ENCODE peak calls at places on chromosome 10, in four cellular contexts. P, W, K and U are unnamed samples.

GRCh38 chr10:66564341-66564740 is 361.5 kb upstream of the LRRTM3 start:
- DNase-seq in P (no peak), K (no peak), W (no peak), U (no peak)

GRCh38 chr10:12388671-12389070 is 39.3 kb downstream of the CAMK1D start:
- DNase-seq in K (no peak), P (no peak), W (no peak), U (no peak)

GRCh38 chr10:102744374-102745051 is 765 bp downstream of the WBP1L start:
- DNase-seq in W (no peak), P (no peak), K (no peak), U (peak)

GRCh38 chr10:86287966-86288579 is 78.5 kb downstream of the GRID1 start:
- DNase-seq in W (no peak), K (no peak), P (no peak), U (no peak)

GRCh38 chr10:110643670-110644597 is at the start of gene RBM20:
- DNase-seq in P (no peak), W (no peak), K (peak), U (no peak)

GRCh38 chr10:119658274-119658673 is 7.1 kb downstream of the BAG3 start:
- DNase-seq in P (peak), W (no peak), K (peak), U (peak)

GRCh38 chr10:117989962-117990361 is 56.8 kb downstream of the RAB11FIP2 start:
- DNase-seq in W (no peak), K (no peak), P (no peak), U (no peak)

GRCh38 chr10:61465807-61466425 is 12.7 kb upstream of the TMEM26 start:
- DNase-seq in K (no peak), W (no peak), P (no peak), U (peak)

GRCh38 chr10:86049442-86049841 is 317.2 kb downstream of the GRID1 start:
- DNase-seq in K (no peak), W (no peak), P (no peak), U (no peak)

GRCh38 chr10:103653581-103654020 is 160.1 kb downstream of the NEURL1 start:
- DNase-seq in W (no peak), K (peak), P (no peak), U (no peak)

GRCh38 chr10:61211468-61211867 is 241.7 kb downstream of the TMEM26 start:
- DNase-seq in K (no peak), W (no peak), P (no peak), U (no peak)

GRCh38 chr10:86291616-86292340 is 74.8 kb downstream of the GRID1 start:
- DNase-seq in W (no peak), K (no peak), P (no peak), U (no peak)

GRCh38 chr10:127715782-127716378 is 21.1 kb upstream of the FOXI2 start:
- DNase-seq in K (no peak), P (no peak), W (no peak), U (peak)

GRCh38 chr10:103678104-103678526 is 177.3 kb downstream of the SH3PXD2A start:
- DNase-seq in W (peak), K (peak), P (no peak), U (peak)

GRCh38 chr10:9342865-9343450 is 1288.5 kb downstream of the GATA3 start:
- DNase-seq in K (no peak), W (no peak), P (no peak), U (peak)

GRCh38 chr10:107561136-107561650 is 396.7 kb upstream of the SORCS1 start:
- DNase-seq in W (no peak), K (no peak), P (no peak), U (no peak)

GRCh38 chr10:87771871-87772500 is 46.0 kb downstream of the ATAD1 start:
- DNase-seq in K (no peak), W (no peak), P (no peak), U (peak)

GRCh38 chr10:17527530-17528146 is 73.2 kb upstream of the ST8SIA6 start:
- DNase-seq in P (no peak), K (no peak), W (no peak), U (peak)

GRCh38 chr10:91247360-91248111 is 27.1 kb downstream of the PCGF5 start:
- DNase-seq in W (no peak), P (no peak), K (no peak), U (peak)

GRCh38 chr10:35916791-35917190 is 274.7 kb upstream of the FZD8 start:
- DNase-seq in K (no peak), W (no peak), P (no peak), U (no peak)

GRCh38 chr10:114143160-114143559 is 30.8 kb downstream of the CCDC186 start:
- DNase-seq in W (no peak), K (no peak), P (no peak), U (no peak)

GRCh38 chr10:114140036-114140435 is 34.0 kb downstream of the CCDC186 start:
- DNase-seq in W (no peak), K (no peak), P (no peak), U (no peak)

GRCh38 chr10:114138581-114138980 is 35.4 kb downstream of the CCDC186 start:
- DNase-seq in P (no peak), W (no peak), K (no peak), U (no peak)

DNA sequence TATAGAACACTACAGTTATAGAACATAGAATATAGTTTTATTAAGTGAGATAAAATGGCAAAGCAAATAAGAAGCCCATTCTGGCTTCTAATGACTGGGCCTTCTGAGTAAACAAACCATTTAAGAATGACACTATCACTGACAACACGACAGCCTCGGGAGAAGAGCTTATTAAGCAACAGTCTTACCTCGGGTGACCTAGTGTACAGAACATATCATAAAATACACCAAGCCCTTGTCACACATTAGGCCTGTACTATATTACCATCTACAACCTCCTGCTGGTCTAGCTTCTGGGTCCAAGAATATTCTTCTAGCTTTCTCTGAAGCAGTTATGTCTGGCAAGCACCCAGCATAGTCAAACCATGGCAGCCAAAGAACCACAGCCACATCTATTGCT is 32.0 kb downstream of the CCDC186 start:
- DNase-seq in K (no peak), P (no peak), W (no peak), U (peak)
- TF ChIP-seq CTCF in K (no peak), P (no peak), W (no peak), U (no peak)

GRCh38 chr10:3066317-3066931 is 924 bp upstream of the PFKP start:
- DNase-seq in W (no peak), P (no peak), K (no peak), U (no peak)
- H3K4me3 ChIP-seq in W (peak), P (peak), K (peak), U (no peak)

DNA sequence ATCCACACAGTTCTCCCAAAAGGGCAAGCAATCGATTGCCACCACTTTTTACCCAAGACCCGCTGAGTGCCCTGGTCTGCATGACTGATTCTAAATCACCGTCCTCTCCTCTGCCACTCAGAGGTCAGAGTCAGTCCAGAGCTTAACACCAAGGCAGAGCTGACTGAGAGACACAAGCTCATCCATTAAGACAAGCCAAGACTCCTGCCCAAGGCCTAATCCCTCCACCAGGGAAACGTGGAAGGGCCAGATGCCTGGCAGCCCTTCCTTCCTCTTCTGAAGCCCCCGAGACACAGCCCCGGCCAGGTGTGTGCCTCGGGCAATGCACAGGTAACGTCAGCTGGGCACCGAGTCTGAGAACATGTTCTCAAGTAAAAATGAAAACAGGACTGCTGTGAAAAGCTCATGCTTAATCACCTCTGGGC is 51.7 kb downstream of the DIP2C start:
- DNase-seq in P (no peak), W (no peak), K (no peak), U (no peak)
- TF ChIP-seq CTCF in P (no peak), W (no peak), K (no peak), U (no peak)

GRCh38 chr10:70212879-70213278 is 20.4 kb downstream of the PPA1 start:
- DNase-seq in W (no peak), K (no peak), P (no peak), U (no peak)
- H3K4me3 ChIP-seq in W (no peak), K (no peak), P (no peak), U (no peak)

GRCh38 chr10:6136215-6137201 is 47.7 kb downstream of the RBM17 start:
- DNase-seq in K (no peak), W (no peak), P (no peak), U (peak)
- TF ChIP-seq CTCF in K (no peak), W (no peak), P (no peak), U (no peak)

GRCh38 chr10:63553031-63553430 is 31.8 kb downstream of the REEP3 start:
- DNase-seq in W (no peak), K (no peak), P (no peak), U (peak)
- H3K4me3 ChIP-seq in W (no peak), K (no peak), P (no peak), U (no peak)

GRCh38 chr10:123119081-123119480 is 16.7 kb upstream of the HMX3 start:
- DNase-seq in K (no peak), W (no peak), P (no peak), U (no peak)

DNA sequence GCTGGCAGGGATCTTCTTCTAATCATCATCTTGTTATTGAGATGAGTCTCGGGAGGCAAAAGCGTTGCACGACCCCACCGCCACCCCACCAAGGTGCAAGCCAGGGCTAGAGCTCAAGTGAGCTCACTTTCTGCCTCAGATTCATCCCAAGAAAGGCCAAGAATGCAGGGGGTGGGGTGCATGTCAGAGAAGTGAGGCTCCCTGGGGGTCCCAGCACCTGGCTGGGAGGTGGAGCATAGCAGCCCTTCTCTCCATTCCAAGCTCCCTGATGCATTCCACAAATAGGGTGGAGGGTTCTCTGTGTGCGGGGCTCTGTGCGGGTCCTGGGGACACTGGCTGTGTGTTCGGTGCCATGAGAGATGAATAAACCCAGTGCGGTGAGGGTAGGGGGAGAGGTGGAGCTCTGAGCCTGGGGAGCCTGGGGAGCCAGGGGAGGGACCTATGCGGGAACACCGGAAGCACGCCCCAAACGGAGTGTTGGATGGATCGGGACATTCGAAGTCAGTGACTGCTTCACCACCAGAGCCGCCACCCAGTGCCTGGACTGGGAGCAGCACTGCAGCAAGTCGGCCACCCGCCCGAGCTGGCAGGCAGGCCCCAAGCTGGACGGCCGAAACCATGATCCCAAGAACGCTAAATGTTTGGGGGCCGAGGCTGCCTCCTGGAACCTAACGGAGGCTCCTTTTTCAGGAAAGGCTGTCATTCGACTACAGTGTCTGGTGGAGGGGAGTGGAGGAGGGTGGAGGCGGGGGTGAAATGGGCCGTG is 17.9 kb upstream of the HMX3 start:
- DNase-seq in K (no peak), W (no peak), P (no peak), U (no peak)
- TF ChIP-seq CTCF in K (no peak), W (no peak), P (no peak), U (no peak)

GRCh38 chr10:1465993-1466764 is 271.1 kb downstream of the ADARB2 start:
- DNase-seq in P (no peak), K (no peak), W (no peak), U (no peak)
- H3K4me3 ChIP-seq in P (no peak), K (no peak), W (no peak), U (no peak)

GRCh38 chr10:48985621-48986158 is 46.0 kb upstream of the LRRC18 start:
- DNase-seq in K (no peak), P (no peak), W (no peak), U (no peak)

GRCh38 chr10:48978318-48978717 is 38.7 kb upstream of the LRRC18 start:
- DNase-seq in P (no peak), K (no peak), W (no peak), U (no peak)

GRCh38 chr10:48981310-48981907 is 41.8 kb upstream of the LRRC18 start:
- DNase-seq in P (no peak), K (peak), W (no peak), U (peak)

GRCh38 chr10:48982584-48982983 is 42.9 kb upstream of the LRRC18 start:
- DNase-seq in P (no peak), K (no peak), W (no peak), U (no peak)

DNA sequence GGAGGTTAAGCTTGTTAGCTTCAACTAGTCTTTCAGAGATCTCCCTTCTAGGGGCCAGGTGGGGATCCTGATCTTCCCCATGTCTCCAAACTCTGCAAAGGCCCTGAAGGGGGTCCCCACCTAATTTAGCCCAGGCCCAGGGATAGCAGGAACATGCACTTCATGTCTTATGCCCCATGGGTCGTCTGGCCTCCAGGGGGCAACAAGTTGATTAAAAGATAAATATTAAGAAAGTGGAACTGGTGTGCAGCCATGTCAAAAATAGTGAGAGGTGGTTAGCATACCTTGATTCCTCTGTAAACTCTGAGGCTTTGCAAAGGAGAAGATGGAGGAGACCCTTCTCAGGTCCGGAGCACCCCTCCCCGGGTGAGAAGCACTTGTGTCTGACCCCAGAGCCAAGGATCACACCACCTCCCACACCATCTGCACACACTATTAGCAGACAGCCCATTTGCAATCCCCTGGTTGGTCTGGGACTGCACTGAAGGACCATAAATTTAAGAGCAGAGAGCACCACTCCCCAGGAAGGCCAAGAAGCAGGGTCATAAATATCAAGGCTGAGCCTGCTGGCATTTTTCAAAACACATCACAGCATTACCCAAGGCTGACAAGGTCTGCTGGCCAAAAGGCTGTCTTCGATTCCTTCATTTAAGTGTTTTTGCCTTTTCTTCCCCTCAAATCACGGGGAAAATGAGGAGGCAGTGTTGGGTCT is 44.2 kb upstream of the LRRC18 start:
- DNase-seq in K (no peak), P (no peak), W (no peak), U (peak)
- TF ChIP-seq CTCF in K (no peak), P (no peak), W (no peak), U (no peak)

GRCh38 chr10:95770084-95770720 is 14.2 kb downstream of the ENTPD1 start:
- DNase-seq in W (no peak), K (no peak), P (no peak), U (no peak)

GRCh38 chr10:95767884-95768556 is 12.1 kb downstream of the ENTPD1 start:
- DNase-seq in W (no peak), K (no peak), P (no peak), U (peak)
- H3K4me3 ChIP-seq in W (no peak), K (no peak), P (no peak), U (no peak)